ENCODE peak calls at places on chromosomes 16 and 17, in eight cellular contexts. W is body of pancreas; R is activated CD4-positive, alpha-beta T cell treated with anti-CD3 and anti-CD28 coated beads, Interleukin-2, amount 50 U/mL, for 1 hour; Q is naive B cell; N is HEK293T; P is pancreas; Y is lung; C is C1 segment of cervical spinal cord. V is an unnamed sample.

GRCh38 chr17:31825961-31826691 is 32.9 kb downstream of the COPRS start:
- DNase-seq in C (no peak), P (no peak), R (no peak), Y (no peak), Q (no peak), N (no peak), W (no peak), V (no peak)

GRCh38 chr17:76726231-76726765 is at the start of gene JMJD6:
- DNase-seq in Y (peak; percentile 97), P (peak; percentile 98), N (peak; percentile 89), R (no peak), C (peak; percentile 98), W (peak; percentile 98), Q (no peak), V (peak; percentile 91)

GRCh38 chr16:35302859-35303258 is 1843.4 kb downstream of the TP53TG3F start:
- DNase-seq in P (no peak), Y (no peak), Q (no peak), R (no peak), C (no peak), N (no peak), W (no peak), V (no peak)

GRCh38 chr16:17526956-17527355 is 56.2 kb upstream of the XYLT1 start:
- DNase-seq in Y (no peak), R (no peak), W (no peak), Q (peak; percentile 23), N (no peak), C (no peak), P (no peak), V (no peak)

GRCh38 chr17:57916925-57917858 is 38.0 kb downstream of the CUEDC1 start:
- DNase-seq in W (no peak), Q (peak; percentile 24), C (peak; percentile 72), P (no peak), N (no peak), Y (peak; percentile 74), R (peak; percentile 21), V (no peak)

GRCh38 chr17:3534881-3535252 is 22.7 kb downstream of the TRPV3 start:
- DNase-seq in Y (no peak), C (peak; percentile 44), N (no peak), P (no peak), R (no peak), Q (no peak), W (no peak), V (no peak)

GRCh38 chr17:36072431-36073121 is 8.5 kb downstream of the CCL18 start:
- DNase-seq in C (no peak), P (peak; percentile 60), Q (peak; percentile 33), N (peak; percentile 68), W (peak; percentile 60), R (peak; percentile 22), Y (peak; percentile 58), V (peak; percentile 36)

GRCh38 chr16:53083123-53083522 is 28.3 kb downstream of the CHD9 start:
- DNase-seq in R (no peak), Q (no peak), C (no peak), P (no peak), W (no peak), Y (no peak), N (no peak), V (no peak)

GRCh38 chr16:52494621-52495020 is 52.3 kb downstream of the TOX3 start:
- DNase-seq in P (no peak), C (no peak), R (no peak), Y (no peak), Q (no peak), W (no peak), N (no peak), V (no peak)

GRCh38 chr16:27781195-27781524 is 231.2 kb downstream of the KATNIP start:
- DNase-seq in N (no peak), W (no peak), R (no peak), Y (no peak), C (no peak), Q (no peak), P (no peak), V (no peak)

GRCh38 chr17:46179375-46179999 is 13.7 kb downstream of the KANSL1 start:
- DNase-seq in N (no peak), Y (no peak), C (no peak), P (no peak), R (no peak), Q (peak; percentile 24), W (no peak), V (no peak)

GRCh38 chr17:75707096-75707720 is 14.1 kb upstream of the ITGB4 start:
- DNase-seq in N (no peak), Q (no peak), Y (peak; percentile 43), W (peak; percentile 22), C (peak; percentile 26), R (no peak), P (no peak), V (no peak)

V was measured in HuH-7.5.